ENCODE peak calls at places on chromosomes 16 and 17, in seven cellular contexts. W is esophagus muscularis mucosa, O is thoracic aorta, V is small intestine, U is PC-3, P is Peyer's patch, G is lung. R is an unnamed sample.

GRCh38 chr17:49557204-49558024 is 18.3 kb upstream of the NXPH3 start:
- DNase-seq in W (no peak), O (no peak), V (peak; percentile 54), U (peak; percentile 80), P (no peak), G (no peak), R (peak; percentile 65)

GRCh38 chr17:59845595-59846390 is 47.0 kb downstream of the TUBD1 start:
- DNase-seq in W (no peak), O (no peak), V (peak; percentile 91), U (peak; percentile 99), P (no peak), G (peak; percentile 65), R (no peak)

GRCh38 chr17:68613739-68614298 is 12.7 kb upstream of the FAM20A start:
- DNase-seq in W (no peak), O (no peak), V (peak; percentile 20), U (peak; percentile 91), P (no peak), G (peak; percentile 71), R (no peak)

GRCh38 chr17:38873646-38874380 is 4.0 kb downstream of the LASP1 start:
- DNase-seq in W (no peak), O (no peak), V (peak; percentile 84), U (no peak), P (peak; percentile 80), G (no peak), R (no peak)

GRCh38 chr17:76585048-76585648 is 512 bp downstream of the ST6GALNAC2 start:
- DNase-seq in W (no peak), O (no peak), V (peak; percentile 32), U (no peak), P (peak; percentile 63), G (no peak), R (no peak)

GRCh38 chr16:2977440-2977839 is 2.8 kb downstream of the PKMYT1 start:
- DNase-seq in W (no peak), O (no peak), V (no peak), U (peak; percentile 69), P (no peak), G (peak; percentile 63), R (no peak)

GRCh38 chr17:81115749-81116464 is 49.4 kb upstream of the PVALEF start:
- DNase-seq in W (no peak), O (no peak), V (no peak), U (no peak), P (no peak), G (no peak), R (no peak)

GRCh38 chr17:80844418-80844990 is 147.1 kb upstream of the CHMP6 start:
- DNase-seq in W (no peak), O (no peak), V (no peak), U (no peak), P (peak; percentile 44), G (no peak), R (no peak)

GRCh38 chr17:71237903-71238538 is 882.8 kb upstream of the SOX9 start:
- DNase-seq in W (no peak), O (no peak), V (peak; percentile 34), U (peak; percentile 87), P (no peak), G (no peak), R (no peak)

GRCh38 chr17:338442-339192 is 14.0 kb downstream of the RPH3AL start:
- DNase-seq in W (no peak), O (no peak), V (peak; percentile 44), U (no peak), P (no peak), G (no peak), R (no peak)

GRCh38 chr17:76246080-76247066 is 6.1 kb upstream of the RNF157 start:
- DNase-seq in W (no peak), O (no peak), V (peak; percentile 90), U (no peak), P (no peak), G (no peak), R (no peak)

GRCh38 chr16:66740010-66740409 is 11.4 kb downstream of the DYNC1LI2 start:
- DNase-seq in W (no peak), O (no peak), V (peak; percentile 46), U (peak; percentile 42), P (no peak), G (no peak), R (peak; percentile 53)

GRCh38 chr17:50593321-50593720 is 32.8 kb downstream of the CACNA1G start:
- DNase-seq in W (no peak), O (no peak), V (no peak), U (no peak), P (no peak), G (peak; percentile 66), R (no peak)

GRCh38 chr17:46832945-46833839 is 14.7 kb upstream of the WNT3 start:
- DNase-seq in W (no peak), O (no peak), V (no peak), U (peak; percentile 59), P (no peak), G (no peak), R (no peak)

GRCh38 chr16:1416521-1416941 is 2.0 kb upstream of the UNKL start:
- DNase-seq in W (no peak), O (no peak), V (no peak), U (peak; percentile 20), P (no peak), G (no peak), R (no peak)

GRCh38 chr16:75075688-75076268 is 40.8 kb downstream of the LDHD start:
- DNase-seq in W (no peak), O (no peak), V (no peak), U (no peak), P (no peak), G (no peak), R (no peak)

GRCh38 chr17:14922421-14922820 is 342.7 kb downstream of the PMP22 start:
- DNase-seq in W (no peak), O (no peak), V (no peak), U (no peak), P (no peak), G (no peak), R (no peak)

DNA sequence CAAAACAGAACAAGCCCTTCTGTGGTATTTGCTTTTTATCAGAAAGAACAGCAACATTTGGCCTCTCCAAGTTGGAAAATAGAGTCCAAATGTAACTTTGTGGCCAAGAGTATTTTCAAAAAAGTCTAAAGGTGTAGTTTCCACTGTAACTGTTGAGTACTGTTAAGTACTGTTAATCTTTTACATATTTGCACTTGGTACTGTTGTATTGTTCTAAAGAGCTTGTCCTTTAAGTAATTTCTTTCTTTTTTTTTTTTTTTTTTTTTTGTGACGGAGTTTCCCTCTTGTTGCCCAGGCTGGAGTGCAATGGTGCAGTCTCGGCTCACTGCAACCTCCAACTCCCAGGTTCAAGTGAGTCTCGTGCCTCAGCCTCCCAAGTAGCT is 21.5 kb downstream of the LDAF1 start:
- DNase-seq in W (no peak), O (no peak), V (no peak), U (no peak), P (no peak), G (no peak), R (no peak)
- H3K36me3 ChIP-seq in W (peaks cover 55% of the 10 kb centered on the region), O (peaks cover 19% of the 10 kb centered on the region), V (peaks cover 9% of the 10 kb centered on the region), U (peaks cover 3% of the 10 kb centered on the region), P (no peaks in the 10 kb centered on the region), G (peaks cover 20% of the 10 kb centered on the region), R (peaks cover 30% of the 10 kb centered on the region)

DNA sequence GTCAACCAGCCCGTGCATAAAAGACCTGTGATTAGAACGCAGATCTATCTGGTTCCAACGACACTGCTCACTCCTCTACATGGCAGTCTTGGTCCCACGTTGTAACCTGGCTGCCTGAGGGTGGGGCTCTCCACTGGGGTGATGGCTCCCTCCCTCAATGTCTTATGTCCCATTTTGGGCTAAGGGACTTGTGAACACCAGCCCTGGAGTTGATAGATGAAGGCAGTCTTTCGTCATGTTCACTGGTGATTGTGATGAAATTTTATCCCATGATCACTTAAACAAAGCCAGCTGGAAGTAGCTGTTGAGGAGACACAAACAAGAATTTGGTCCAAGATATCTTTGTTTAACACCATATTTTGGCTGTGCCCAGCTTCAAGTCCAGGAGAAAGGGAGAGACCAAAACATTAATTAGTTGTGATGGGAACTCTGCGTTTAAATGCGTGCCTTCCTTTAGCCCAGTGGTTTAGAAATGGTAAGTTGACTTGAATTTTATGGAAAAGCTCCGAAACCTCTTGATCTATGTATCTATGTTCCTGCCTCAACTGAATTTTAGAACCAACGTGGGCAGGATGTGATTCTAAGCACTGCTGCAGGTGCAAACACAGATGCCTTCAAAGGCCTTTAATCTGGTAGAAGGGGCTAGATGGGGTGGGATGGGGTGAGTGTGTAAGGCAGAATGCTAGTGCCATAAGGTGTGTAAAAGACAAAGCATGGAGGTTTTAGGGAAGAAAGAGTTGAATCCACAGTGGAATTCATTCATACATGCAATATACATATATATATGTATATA is 186.8 kb upstream of the IRX3 start:
- DNase-seq in W (no peak), O (no peak), V (no peak), U (no peak), P (no peak), G (no peak), R (no peak)
- H3K4me3 ChIP-seq in W (no peak overlapping the region), O (no peak overlapping the region), V (no peak overlapping the region), U (no peak overlapping the region), P (no peak overlapping the region), G (no peak overlapping the region), R (no peak overlapping the region)

GRCh38 chr17:17590141-17590735 is 1.3 kb downstream of the PEMT start:
- DNase-seq in W (no peak), O (no peak), V (no peak), U (no peak), P (no peak), G (no peak), R (no peak)

GRCh38 chr17:17587614-17588336 is 3.7 kb downstream of the PEMT start:
- DNase-seq in W (no peak), O (no peak), V (no peak), U (no peak), P (no peak), G (no peak), R (no peak)

GRCh38 chr17:17593222-17593620 is 1.7 kb upstream of the PEMT start:
- DNase-seq in W (no peak), O (no peak), V (no peak), U (no peak), P (no peak), G (no peak), R (no peak)

GRCh38 chr17:17590883-17591407 is 563 bp downstream of the PEMT start:
- DNase-seq in W (no peak), O (no peak), V (no peak), U (no peak), P (no peak), G (no peak), R (no peak)

DNA sequence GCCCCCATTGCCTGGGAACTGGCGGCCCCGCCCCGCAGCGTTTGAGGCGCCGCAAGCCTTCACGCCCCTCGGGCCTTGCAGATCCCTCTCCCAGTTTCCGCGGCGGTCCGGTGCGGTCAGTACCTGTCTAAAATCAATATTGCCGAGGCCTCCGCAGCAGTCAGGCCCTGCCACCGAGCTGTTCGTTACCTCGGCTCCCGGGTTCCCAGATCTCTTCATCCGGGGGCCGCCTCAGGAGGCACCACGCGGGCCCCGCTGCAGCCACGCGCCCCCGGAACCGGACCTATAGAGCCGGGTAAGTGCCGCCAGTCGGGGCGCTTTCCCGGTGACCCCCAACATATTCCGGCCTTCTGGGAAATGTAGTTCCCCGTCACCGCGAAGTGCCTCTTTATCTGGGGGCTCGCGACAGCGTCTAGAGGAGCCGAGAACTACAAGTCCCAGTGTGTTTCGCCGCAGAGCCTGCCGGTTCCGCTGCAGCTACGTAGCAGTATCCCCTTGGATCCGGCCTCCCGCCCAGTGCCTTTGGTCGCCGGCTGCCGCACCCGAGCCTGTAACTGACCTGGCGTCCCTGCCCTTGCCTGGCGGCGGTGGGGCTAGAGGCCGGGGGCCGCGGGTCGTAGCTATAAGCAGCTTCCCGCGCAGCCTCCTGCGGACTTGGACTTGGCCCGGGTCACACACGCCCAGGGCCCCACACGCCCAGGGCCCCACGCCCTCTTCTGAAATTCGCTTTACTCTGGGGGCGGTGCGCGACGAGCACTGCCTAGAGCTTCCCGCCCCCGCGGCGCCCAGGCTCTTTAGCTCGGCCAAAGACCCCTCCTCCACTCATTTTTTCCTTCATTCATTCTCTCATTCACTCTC is at the start of gene PEMT:
- DNase-seq in W (peak; percentile 99), O (peak; percentile 96), V (peak; percentile 99), U (peak; percentile 98), P (peak; percentile 94), G (peak; percentile 96), R (peak; percentile 97)
- H3K27ac ChIP-seq in W (peak within 1 kb of the TSS; percentile 81), O (peak within 1 kb of the TSS; percentile 69), V (peak within 1 kb of the TSS; percentile 94), U (peak within 1 kb of the TSS; percentile 90), P (peak within 1 kb of the TSS; percentile 90), G (peak within 1 kb of the TSS; percentile 89), R (peak within 1 kb of the TSS; percentile 65)

GRCh38 chr17:40915199-40915661 is 22.2 kb downstream of the KRT23 start:
- DNase-seq in W (no peak), O (no peak), V (no peak), U (peak; percentile 94), P (no peak), G (no peak), R (peak; percentile 78)
- H3K36me3 ChIP-seq in W (no peaks in the 10 kb centered on the region), O (no peaks in the 10 kb centered on the region), V (no peaks in the 10 kb centered on the region), U (no peaks in the 10 kb centered on the region), P (no peaks in the 10 kb centered on the region), G (no peaks in the 10 kb centered on the region), R (no peaks in the 10 kb centered on the region)

R was measured in SJSA1.